ENCODE peak calls at places on chromosomes 1 and 21, in six cellular contexts. X is HCT116; A is CD8-positive, alpha-beta T cell; M is upper lobe of right lung; V is tibial artery; L is AG04449. K is an unnamed sample.

GRCh38 chr1:247210062-247210385 is 38.2 kb upstream of the ZNF124 start:
- DNase-seq in X (no peak), A (no peak), M (no peak), V (no peak), L (no peak), K (no peak)

GRCh38 chr1:21329209-21329844 is 39.1 kb upstream of the ECE1 start:
- DNase-seq in X (peak; percentile 62), A (no peak), M (no peak), V (no peak), L (no peak), K (peak; percentile 61)

GRCh38 chr1:38235705-38236104 is 189.1 kb upstream of the POU3F1 start:
- DNase-seq in X (no peak), A (no peak), M (no peak), V (no peak), L (peak; percentile 88), K (peak; percentile 82)

GRCh38 chr1:43049487-43049886 is 90.8 kb upstream of the SLC2A1 start:
- DNase-seq in X (no peak), A (no peak), M (no peak), V (no peak), L (no peak), K (no peak)

GRCh38 chr1:217482356-217483102 is 148.4 kb downstream of the GPATCH2 start:
- DNase-seq in X (peak; percentile 8), A (no peak), M (no peak), V (no peak), L (peak; percentile 62), K (peak; percentile 29)

GRCh38 chr1:30732277-30732996 is 9.1 kb upstream of the MATN1 start:
- DNase-seq in X (no peak), A (no peak), M (no peak), V (no peak), L (no peak), K (no peak)

GRCh38 chr1:43612406-43612805 is 37.5 kb upstream of the KDM4A start:
- DNase-seq in X (no peak), A (no peak), M (no peak), V (no peak), L (no peak), K (no peak)

GRCh38 chr1:3697810-3698209 is 45.5 kb downstream of the TP73 start:
- DNase-seq in X (no peak), A (no peak), M (no peak), V (no peak), L (no peak), K (no peak)

GRCh38 chr1:28893403-28894102 is 20.8 kb upstream of the EPB41 start:
- DNase-seq in X (no peak), A (peak; percentile 32), M (no peak), V (no peak), L (no peak), K (no peak)

GRCh38 chr1:206479164-206480125 is 9.2 kb downstream of the IKBKE start:
- DNase-seq in X (no peak), A (peak; percentile 74), M (no peak), V (peak; percentile 82), L (no peak), K (no peak)

GRCh38 chr1:222994506-222995229 is 148.4 kb downstream of the TLR5 start:
- DNase-seq in X (no peak), A (no peak), M (no peak), V (no peak), L (peak; percentile 21), K (no peak)

GRCh38 chr1:230165526-230165925 is 98.5 kb downstream of the GALNT2 start:
- DNase-seq in X (no peak), A (no peak), M (no peak), V (no peak), L (no peak), K (no peak)

GRCh38 chr1:181143081-181143859 is 54.8 kb downstream of the IER5 start:
- DNase-seq in X (no peak), A (no peak), M (no peak), V (no peak), L (no peak), K (no peak)

GRCh38 chr1:33805988-33806387 is 57.9 kb upstream of the HMGB4 start:
- DNase-seq in X (no peak), A (no peak), M (no peak), V (no peak), L (no peak), K (no peak)

GRCh38 chr1:233081686-233082085 is 131.3 kb downstream of the NTPCR start:
- DNase-seq in X (no peak), A (no peak), M (no peak), V (no peak), L (no peak), K (no peak)

GRCh38 chr1:20031161-20031560 is 38.8 kb upstream of the PLA2G5 start:
- DNase-seq in X (no peak), A (no peak), M (no peak), V (no peak), L (no peak), K (no peak)

GRCh38 chr1:158101944-158102343 is 78.8 kb upstream of the CD1D start:
- DNase-seq in X (peak; percentile 48), A (no peak), M (no peak), V (no peak), L (no peak), K (peak; percentile 70)

GRCh38 chr1:145690587-145691558 is 16.3 kb downstream of the PDZK1 start:
- DNase-seq in X (no peak), A (peak; percentile 37), M (no peak), V (no peak), L (peak; percentile 62), K (no peak)

GRCh38 chr21:18249542-18250152 is 5.0 kb downstream of the CHODL start:
- DNase-seq in X (no peak), A (no peak), M (no peak), V (no peak), L (no peak), K (no peak)

GRCh38 chr1:24721533-24721932 is 23.7 kb upstream of the CLIC4 start:
- DNase-seq in X (no peak), A (no peak), M (no peak), V (no peak), L (no peak), K (no peak)

GRCh38 chr1:90208949-90209348 is 214.0 kb downstream of the ZNF326 start:
- DNase-seq in X (no peak), A (no peak), M (no peak), V (no peak), L (no peak), K (no peak)

GRCh38 chr1:242432491-242433095 is 91.9 kb downstream of the PLD5 start:
- DNase-seq in X (no peak), A (no peak), M (no peak), V (no peak), L (no peak), K (no peak)

GRCh38 chr1:55081188-55081904 is 42.0 kb downstream of the PCSK9 start:
- DNase-seq in X (no peak), A (no peak), M (no peak), V (no peak), L (peak; percentile 38), K (peak; percentile 45)

GRCh38 chr21:43782741-43783700 is 6.4 kb upstream of the RRP1 start:
- DNase-seq in X (peak; percentile 19), A (no peak), M (no peak), V (no peak), L (no peak), K (peak; percentile 27)

GRCh38 chr1:214386747-214387146 is 105.8 kb downstream of the SMYD2 start:
- DNase-seq in X (no peak), A (no peak), M (no peak), V (no peak), L (no peak), K (no peak)

GRCh38 chr1:29211086-29212030 is 19.4 kb downstream of the MECR start:
- DNase-seq in X (no peak), A (no peak), M (no peak), V (no peak), L (no peak), K (no peak)

GRCh38 chr1:173405758-173406344 is 71.3 kb upstream of the PRDX6 start:
- DNase-seq in X (no peak), A (no peak), M (no peak), V (no peak), L (no peak), K (no peak)

GRCh38 chr1:226677121-226678020 is 61.7 kb downstream of the ITPKB start:
- DNase-seq in X (no peak), A (peak; percentile 89), M (no peak), V (peak; percentile 89), L (peak; percentile 69), K (peak; percentile 39)

GRCh38 chr1:208531003-208531750 is 287.0 kb upstream of the PLXNA2 start:
- DNase-seq in X (no peak), A (no peak), M (no peak), V (no peak), L (no peak), K (no peak)

GRCh38 chr1:29413661-29414060 is 177.3 kb downstream of the PTPRU start:
- DNase-seq in X (no peak), A (no peak), M (no peak), V (no peak), L (no peak), K (no peak)

DNA sequence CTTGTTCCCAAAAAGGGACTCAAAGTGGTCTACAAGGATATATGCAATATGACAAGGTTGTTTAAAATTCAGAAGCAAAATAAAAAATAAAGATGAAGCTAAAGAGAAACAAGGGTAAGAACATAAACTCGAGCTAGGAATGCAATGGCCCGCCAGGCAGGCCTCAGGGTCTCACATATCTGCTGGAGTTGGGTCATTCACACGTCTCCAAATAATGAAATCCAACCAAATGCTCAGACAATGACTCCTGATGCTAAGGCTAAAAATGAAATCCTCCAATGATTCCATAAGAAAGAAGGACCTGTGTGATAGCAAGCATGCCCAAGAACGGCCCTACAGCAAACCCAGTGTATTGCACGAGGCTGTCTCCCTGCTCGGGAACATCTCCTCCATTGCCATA is 153.3 kb upstream of the ETS2 start:
- DNase-seq in X (no peak), A (no peak), M (no peak), V (no peak), L (no peak), K (no peak)
- TF ChIP-seq CTCF in X (no peak), A (no peak), M (no peak), V (no peak), L (no peak), K (no peak)

GRCh38 chr1:63276625-63277024 is 45.7 kb upstream of the FOXD3 start:
- DNase-seq in X (no peak), A (no peak), M (no peak), V (no peak), L (no peak), K (no peak)
- H3K4me3 ChIP-seq in X (no peak overlapping the region), A (no peak overlapping the region), M (no peak overlapping the region), V (no peak overlapping the region), L (no peak overlapping the region), K (no peak overlapping the region)

DNA sequence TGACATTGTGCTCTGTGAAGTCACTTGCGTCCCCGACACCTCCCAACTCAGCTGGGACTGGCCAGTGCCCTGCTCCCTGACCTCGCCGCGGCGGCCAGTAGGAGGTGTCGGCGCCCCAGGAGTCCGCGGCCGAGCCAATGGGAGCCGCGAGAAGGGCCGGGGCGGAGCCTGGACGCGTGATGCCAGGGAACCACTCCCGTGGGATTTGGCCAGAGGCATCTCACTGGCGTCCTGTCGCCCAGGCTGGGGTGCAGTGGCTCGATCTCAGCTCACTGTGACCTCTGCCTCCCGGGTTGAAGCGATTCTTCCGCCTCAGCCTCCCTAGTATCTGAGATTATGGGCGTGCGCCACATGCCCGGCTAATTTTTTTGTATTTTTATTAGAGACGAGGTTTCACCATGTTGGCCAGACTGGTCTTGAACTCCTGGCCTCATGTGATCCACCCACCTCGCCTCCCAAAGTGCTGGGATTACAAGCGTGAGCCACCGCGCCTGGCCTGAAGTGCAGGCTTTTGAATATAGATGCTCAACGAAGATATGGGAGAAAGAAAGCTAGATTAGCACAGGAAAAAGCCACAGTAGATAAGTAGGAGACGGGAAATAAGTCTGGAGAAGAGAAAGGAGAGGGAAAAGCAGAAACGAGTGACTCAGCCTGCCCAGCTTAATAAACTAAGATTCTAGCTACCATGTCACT is 38.0 kb downstream of the ZBTB8OS start:
- DNase-seq in X (peak; percentile 62), A (peak; percentile 36), M (peak; percentile 96), V (peak; percentile 90), L (no peak), K (peak; percentile 9)
- TF ChIP-seq CTCF in X (no peak), A (no peak), M (peak; percentile 49), V (no peak), L (peak; percentile 41), K (peak; percentile 12)

GRCh38 chr1:205275916-205276315 is 45.6 kb downstream of the NUAK2 start:
- DNase-seq in X (no peak), A (no peak), M (no peak), V (no peak), L (no peak), K (no peak)
- H3K4me3 ChIP-seq in X (no peak overlapping the region), A (no peak overlapping the region), M (no peak overlapping the region), V (no peak overlapping the region), L (no peak overlapping the region), K (no peak overlapping the region)

K was measured in epithelial cell of proximal tubule.